ENCODE peak calls at places on chromosome 18, in seven cellular contexts. R is colonic mucosa, P is body of pancreas, Z is endothelial cell of umbilical vein, M is HCT116, W is esophagus squamous epithelium, Y is psoas muscle. D is an unnamed sample.

GRCh38 chr18:37188016-37188791 is 359.3 kb downstream of the KIAA1328 start:
- DNase-seq in R (no peak), P (no peak), Z (no peak), M (no peak), W (no peak), Y (no peak), D (no peak)

GRCh38 chr18:61333271-61333745 is at the start of gene CDH20:
- DNase-seq in R (no peak), P (no peak), Z (no peak), M (no peak), W (no peak), Y (peak; percentile 56), D (no peak)

GRCh38 chr18:72605350-72605749 is 61.2 kb upstream of the CBLN2 start:
- DNase-seq in R (no peak), P (no peak), Z (no peak), M (no peak), W (no peak), Y (no peak), D (no peak)

GRCh38 chr18:3747176-3747973 is 297.4 kb downstream of the TGIF1 start:
- DNase-seq in R (no peak), P (no peak), Z (peak; percentile 90), M (no peak), W (no peak), Y (no peak), D (no peak)

GRCh38 chr18:27778441-27778840 is 398.5 kb downstream of the CDH2 start:
- DNase-seq in R (no peak), P (no peak), Z (peak; percentile 32), M (no peak), W (no peak), Y (no peak), D (no peak)

GRCh38 chr18:45565280-45565970 is 49.9 kb upstream of the SLC14A2 start:
- DNase-seq in R (no peak), P (no peak), Z (no peak), M (no peak), W (no peak), Y (no peak), D (no peak)

GRCh38 chr18:27954226-27954625 is 222.7 kb downstream of the CDH2 start:
- DNase-seq in R (no peak), P (no peak), Z (no peak), M (no peak), W (no peak), Y (no peak), D (peak; percentile 12)

GRCh38 chr18:7094432-7094831 is 23.2 kb downstream of the LAMA1 start:
- DNase-seq in R (no peak), P (no peak), Z (no peak), M (no peak), W (no peak), Y (no peak), D (no peak)

GRCh38 chr18:49907346-49907929 is 94.1 kb upstream of the ACAA2 start:
- DNase-seq in R (no peak), P (no peak), Z (no peak), M (no peak), W (no peak), Y (no peak), D (peak; percentile 16)

GRCh38 chr18:80200171-80200931 is 47.0 kb downstream of the PARD6G start:
- DNase-seq in R (no peak), P (no peak), Z (no peak), M (no peak), W (no peak), Y (no peak), D (peak; percentile 21)

GRCh38 chr18:23935804-23936203 is 78.8 kb upstream of the TTC39C start:
- DNase-seq in R (no peak), P (no peak), Z (no peak), M (no peak), W (no peak), Y (no peak), D (no peak)

GRCh38 chr18:34352385-34353163 is 127.9 kb upstream of the NOL4 start:
- DNase-seq in R (no peak), P (peak; percentile 42), Z (peak; percentile 35), M (no peak), W (no peak), Y (no peak), D (no peak)

GRCh38 chr18:34493099-34493544 is 217.0 kb upstream of the DTNA start:
- DNase-seq in R (peak; percentile 43), P (peak; percentile 93), Z (peak; percentile 87), M (no peak), W (no peak), Y (peak; percentile 90), D (peak; percentile 1)

GRCh38 chr18:45282101-45282812 is 333.0 kb upstream of the SLC14A2 start:
- DNase-seq in R (no peak), P (no peak), Z (no peak), M (no peak), W (no peak), Y (no peak), D (no peak)

GRCh38 chr18:4063545-4063944 is 391.6 kb downstream of the DLGAP1 start:
- DNase-seq in R (no peak), P (no peak), Z (no peak), M (no peak), W (no peak), Y (no peak), D (no peak)

GRCh38 chr18:46289458-46289857 is 185.3 kb downstream of the HAUS1 start:
- DNase-seq in R (no peak), P (no peak), Z (no peak), M (no peak), W (no peak), Y (no peak), D (no peak)

GRCh38 chr18:7682334-7682733 is 115.2 kb downstream of the PTPRM start:
- DNase-seq in R (no peak), P (no peak), Z (no peak), M (no peak), W (no peak), Y (no peak), D (no peak)

GRCh38 chr18:70072678-70073077 is 125.0 kb upstream of the CD226 start:
- DNase-seq in R (no peak), P (no peak), Z (peak; percentile 60), M (no peak), W (no peak), Y (no peak), D (no peak)
- TF ChIP-seq CTCF in R (no peak), P (peak; percentile 9), Z (no peak), M (peak; percentile 26), W (no peak), Y (no peak), D (no peak)

GRCh38 chr18:63205791-63206252 is 113.7 kb downstream of the BCL2 start:
- DNase-seq in R (no peak), P (no peak), Z (no peak), M (no peak), W (no peak), Y (no peak), D (no peak)

GRCh38 chr18:63207825-63208224 is 111.7 kb downstream of the BCL2 start:
- DNase-seq in R (no peak), P (no peak), Z (no peak), M (no peak), W (no peak), Y (no peak), D (no peak)

GRCh38 chr18:63208676-63209075 is 110.9 kb downstream of the BCL2 start:
- DNase-seq in R (no peak), P (no peak), Z (no peak), M (no peak), W (no peak), Y (no peak), D (no peak)

GRCh38 chr18:63207154-63207790 is 112.3 kb downstream of the BCL2 start:
- DNase-seq in R (peak; percentile 62), P (no peak), Z (no peak), M (no peak), W (no peak), Y (no peak), D (no peak)

DNA sequence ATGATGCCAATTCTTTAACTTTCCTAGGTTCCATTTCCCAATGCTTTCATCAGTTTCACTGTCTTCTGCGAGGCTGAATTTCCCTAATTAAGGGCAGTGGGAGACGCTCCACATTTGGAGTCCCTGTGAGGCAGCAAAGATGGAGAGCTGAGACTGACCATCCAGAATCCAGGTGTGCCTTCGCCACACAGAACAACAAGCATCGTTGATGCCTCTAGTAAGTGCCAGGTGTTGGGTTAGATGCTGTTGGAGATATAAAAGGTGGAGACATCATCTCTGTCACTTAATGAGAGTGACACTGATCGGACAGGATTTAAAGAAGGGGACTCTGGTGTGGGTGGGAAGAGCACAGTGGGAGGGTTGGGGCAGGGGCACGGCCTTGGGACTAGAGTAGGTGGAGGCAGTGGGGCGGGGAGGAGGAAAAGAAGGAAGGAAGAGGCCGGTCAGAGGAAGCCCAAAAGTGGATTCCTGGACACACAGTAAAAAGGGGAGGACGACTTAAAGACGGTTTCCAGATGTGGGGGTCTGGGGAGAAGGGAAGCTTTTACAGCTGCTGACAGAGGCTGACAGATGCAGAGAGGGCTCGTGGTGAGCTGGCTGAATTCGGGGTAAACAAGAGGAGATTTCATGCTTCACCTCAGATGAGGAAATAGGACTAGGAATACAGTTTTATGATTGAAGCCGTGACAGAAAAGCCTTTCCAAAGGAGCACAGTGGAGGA is 113.0 kb downstream of the BCL2 start:
- DNase-seq in R (no peak), P (no peak), Z (no peak), M (no peak), W (no peak), Y (no peak), D (no peak)
- H3K4me3 ChIP-seq in R (peak overlapping the region; percentile 10), P (no peak overlapping the region), Z (no peak overlapping the region), M (no peak overlapping the region), W (no peak overlapping the region), Y (peak overlapping the region; percentile 18), D (no peak overlapping the region)

DNA sequence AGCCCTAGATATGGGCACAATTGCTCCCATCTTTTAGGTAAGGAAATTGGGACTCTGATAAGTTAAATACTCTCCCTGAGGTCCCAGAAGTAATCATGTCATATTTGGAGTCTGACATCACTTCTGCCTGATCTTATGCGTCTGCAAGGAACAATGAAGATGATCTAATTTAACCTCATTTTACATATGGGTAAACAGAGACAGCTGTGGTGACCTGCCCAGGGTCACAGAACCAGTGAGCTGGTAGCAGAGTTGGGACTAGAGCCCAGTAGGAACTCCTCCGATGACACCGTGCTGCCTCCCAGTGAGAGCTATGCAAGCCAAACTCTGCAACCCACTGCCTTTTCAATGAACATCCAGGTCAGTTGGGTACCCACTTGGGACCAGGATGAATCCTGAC is 17.8 kb downstream of the CTAGE1 start:
- DNase-seq in R (no peak), P (no peak), Z (peak; percentile 69), M (no peak), W (no peak), Y (no peak), D (no peak)
- TF ChIP-seq CTCF in R (no peak), P (no peak), Z (no peak), M (no peak), W (no peak), Y (no peak), D (no peak)

GRCh38 chr18:74225193-74225840 is 66.4 kb downstream of the CYB5A start:
- DNase-seq in R (no peak), P (peak; percentile 82), Z (no peak), M (no peak), W (no peak), Y (no peak), D (no peak)

GRCh38 chr18:74228312-74228711 is 63.5 kb downstream of the CYB5A start:
- DNase-seq in R (no peak), P (peak; percentile 25), Z (no peak), M (no peak), W (no peak), Y (no peak), D (no peak)

GRCh38 chr18:74226666-74227065 is 65.1 kb downstream of the CYB5A start:
- DNase-seq in R (no peak), P (no peak), Z (no peak), M (no peak), W (no peak), Y (no peak), D (no peak)

GRCh38 chr18:74229005-74229404 is 62.8 kb downstream of the CYB5A start:
- DNase-seq in R (no peak), P (peak; percentile 50), Z (no peak), M (no peak), W (no peak), Y (no peak), D (no peak)

GRCh38 chr18:74226156-74226555 is 65.6 kb downstream of the CYB5A start:
- DNase-seq in R (no peak), P (peak; percentile 83), Z (no peak), M (no peak), W (no peak), Y (no peak), D (no peak)
- H3K4me3 ChIP-seq in R (no peak overlapping the region), P (no peak overlapping the region), Z (no peak overlapping the region), M (no peak overlapping the region), W (no peak overlapping the region), Y (no peak overlapping the region), D (no peak overlapping the region)